ENCODE peak calls at places on chromosome 7, in eight cellular contexts. One of them, this sample, is unnamed.

GRCh38 chr7:87213801-87214200 is 5.7 kb downstream of the TMEM243 start:
- DNase-seq in GM12865: no peak
- DNase-seq in activated CD4-positive, alpha-beta T cell treated with anti-CD3 and anti-CD28 coated beads, Interleukin-2, amount 10 ng/mL, durations not matched to agents 7 days and 5 days: no peak
- DNase-seq in activated naive CD8-positive, alpha-beta T cell treated with anti-CD3 and anti-CD28 coated beads, Interleukin-2, amount 50 U/mL, for 24 hours: no peak
- DNase-seq in stimulated activated naive B cell treated with anti-CD40 and anti-IgM and Interleukin-4, amounts not matched to agents 10 μg/mL and 1 μg/mL and 100 μg/mL, for 72 hours: no peak
- DNase-seq in NCI-H1105 treated with DMSO at 0.1 percent for 48 hours: no peak
- DNase-seq in GM23248: peak
- DNase-seq in stimulated activated CD8-positive, alpha-beta memory T cell treated with anti-CD3 and anti-CD28 coated beads, Interleukin-15, amount 100 ng/mL, for 24 hours: no peak
- DNase-seq in this sample: no peak

GRCh38 chr7:94368371-94368791 is 26.3 kb upstream of the COL1A2 start:
- DNase-seq in GM12865: no peak
- DNase-seq in activated CD4-positive, alpha-beta T cell treated with anti-CD3 and anti-CD28 coated beads, Interleukin-2, amount 10 ng/mL, durations not matched to agents 7 days and 5 days: no peak
- DNase-seq in activated naive CD8-positive, alpha-beta T cell treated with anti-CD3 and anti-CD28 coated beads, Interleukin-2, amount 50 U/mL, for 24 hours: no peak
- DNase-seq in NCI-H1105 treated with DMSO at 0.1 percent for 48 hours: peak
- DNase-seq in stimulated activated CD8-positive, alpha-beta memory T cell treated with anti-CD3 and anti-CD28 coated beads, Interleukin-15, amount 100 ng/mL, for 24 hours: no peak
- DNase-seq in stimulated activated naive B cell treated with anti-CD40 and anti-IgM and Interleukin-4, amounts not matched to agents 10 μg/mL and 1 μg/mL and 100 μg/mL, for 72 hours: no peak
- DNase-seq in GM23248: peak
- DNase-seq in this sample: no peak

GRCh38 chr7:37182011-37182478 is 266.6 kb downstream of the ELMO1 start:
- DNase-seq in GM23248: peak
- DNase-seq in stimulated activated CD8-positive, alpha-beta memory T cell treated with anti-CD3 and anti-CD28 coated beads, Interleukin-15, amount 100 ng/mL, for 24 hours: peak
- DNase-seq in stimulated activated naive B cell treated with anti-CD40 and anti-IgM and Interleukin-4, amounts not matched to agents 10 μg/mL and 1 μg/mL and 100 μg/mL, for 72 hours: peak
- DNase-seq in GM12865: peak
- DNase-seq in NCI-H1105 treated with DMSO at 0.1 percent for 48 hours: peak
- DNase-seq in activated naive CD8-positive, alpha-beta T cell treated with anti-CD3 and anti-CD28 coated beads, Interleukin-2, amount 50 U/mL, for 24 hours: peak
- DNase-seq in activated CD4-positive, alpha-beta T cell treated with anti-CD3 and anti-CD28 coated beads, Interleukin-2, amount 10 ng/mL, durations not matched to agents 7 days and 5 days: peak
- DNase-seq in this sample: peak

GRCh38 chr7:81004098-81004497 is 85.2 kb upstream of the SEMA3C start:
- DNase-seq in GM12865: no peak
- DNase-seq in stimulated activated naive B cell treated with anti-CD40 and anti-IgM and Interleukin-4, amounts not matched to agents 10 μg/mL and 1 μg/mL and 100 μg/mL, for 72 hours: no peak
- DNase-seq in stimulated activated CD8-positive, alpha-beta memory T cell treated with anti-CD3 and anti-CD28 coated beads, Interleukin-15, amount 100 ng/mL, for 24 hours: no peak
- DNase-seq in activated naive CD8-positive, alpha-beta T cell treated with anti-CD3 and anti-CD28 coated beads, Interleukin-2, amount 50 U/mL, for 24 hours: no peak
- DNase-seq in GM23248: peak
- DNase-seq in activated CD4-positive, alpha-beta T cell treated with anti-CD3 and anti-CD28 coated beads, Interleukin-2, amount 10 ng/mL, durations not matched to agents 7 days and 5 days: no peak
- DNase-seq in NCI-H1105 treated with DMSO at 0.1 percent for 48 hours: no peak
- DNase-seq in this sample: no peak

GRCh38 chr7:134827889-134828288 is 48.5 kb downstream of the CALD1 start:
- DNase-seq in GM23248: peak
- DNase-seq in activated naive CD8-positive, alpha-beta T cell treated with anti-CD3 and anti-CD28 coated beads, Interleukin-2, amount 50 U/mL, for 24 hours: no peak
- DNase-seq in activated CD4-positive, alpha-beta T cell treated with anti-CD3 and anti-CD28 coated beads, Interleukin-2, amount 10 ng/mL, durations not matched to agents 7 days and 5 days: no peak
- DNase-seq in stimulated activated naive B cell treated with anti-CD40 and anti-IgM and Interleukin-4, amounts not matched to agents 10 μg/mL and 1 μg/mL and 100 μg/mL, for 72 hours: no peak
- DNase-seq in NCI-H1105 treated with DMSO at 0.1 percent for 48 hours: no peak
- DNase-seq in GM12865: no peak
- DNase-seq in stimulated activated CD8-positive, alpha-beta memory T cell treated with anti-CD3 and anti-CD28 coated beads, Interleukin-15, amount 100 ng/mL, for 24 hours: no peak
- DNase-seq in this sample: no peak

GRCh38 chr7:108310351-108310750 is 145.9 kb downstream of the NRCAM start:
- DNase-seq in GM12865: no peak
- DNase-seq in NCI-H1105 treated with DMSO at 0.1 percent for 48 hours: no peak
- DNase-seq in activated naive CD8-positive, alpha-beta T cell treated with anti-CD3 and anti-CD28 coated beads, Interleukin-2, amount 50 U/mL, for 24 hours: no peak
- DNase-seq in stimulated activated naive B cell treated with anti-CD40 and anti-IgM and Interleukin-4, amounts not matched to agents 10 μg/mL and 1 μg/mL and 100 μg/mL, for 72 hours: no peak
- DNase-seq in activated CD4-positive, alpha-beta T cell treated with anti-CD3 and anti-CD28 coated beads, Interleukin-2, amount 10 ng/mL, durations not matched to agents 7 days and 5 days: no peak
- DNase-seq in stimulated activated CD8-positive, alpha-beta memory T cell treated with anti-CD3 and anti-CD28 coated beads, Interleukin-15, amount 100 ng/mL, for 24 hours: no peak
- DNase-seq in GM23248: peak
- DNase-seq in this sample: no peak

GRCh38 chr7:41710838-41711237 is 7.9 kb upstream of the INHBA start:
- DNase-seq in activated CD4-positive, alpha-beta T cell treated with anti-CD3 and anti-CD28 coated beads, Interleukin-2, amount 10 ng/mL, durations not matched to agents 7 days and 5 days: no peak
- DNase-seq in activated naive CD8-positive, alpha-beta T cell treated with anti-CD3 and anti-CD28 coated beads, Interleukin-2, amount 50 U/mL, for 24 hours: no peak
- DNase-seq in NCI-H1105 treated with DMSO at 0.1 percent for 48 hours: no peak
- DNase-seq in stimulated activated CD8-positive, alpha-beta memory T cell treated with anti-CD3 and anti-CD28 coated beads, Interleukin-15, amount 100 ng/mL, for 24 hours: no peak
- DNase-seq in GM12865: no peak
- DNase-seq in stimulated activated naive B cell treated with anti-CD40 and anti-IgM and Interleukin-4, amounts not matched to agents 10 μg/mL and 1 μg/mL and 100 μg/mL, for 72 hours: no peak
- DNase-seq in GM23248: no peak
- DNase-seq in this sample: no peak

GRCh38 chr7:96786261-96786997 is 76.8 kb upstream of the SEM1 start:
- DNase-seq in activated CD4-positive, alpha-beta T cell treated with anti-CD3 and anti-CD28 coated beads, Interleukin-2, amount 10 ng/mL, durations not matched to agents 7 days and 5 days: no peak
- DNase-seq in NCI-H1105 treated with DMSO at 0.1 percent for 48 hours: peak
- DNase-seq in stimulated activated CD8-positive, alpha-beta memory T cell treated with anti-CD3 and anti-CD28 coated beads, Interleukin-15, amount 100 ng/mL, for 24 hours: no peak
- DNase-seq in activated naive CD8-positive, alpha-beta T cell treated with anti-CD3 and anti-CD28 coated beads, Interleukin-2, amount 50 U/mL, for 24 hours: no peak
- DNase-seq in GM12865: no peak
- DNase-seq in GM23248: no peak
- DNase-seq in stimulated activated naive B cell treated with anti-CD40 and anti-IgM and Interleukin-4, amounts not matched to agents 10 μg/mL and 1 μg/mL and 100 μg/mL, for 72 hours: no peak
- DNase-seq in this sample: no peak

GRCh38 chr7:142549007-142549406 is 200.3 kb upstream of the PRSS1 start:
- DNase-seq in GM23248: peak
- DNase-seq in GM12865: no peak
- DNase-seq in activated CD4-positive, alpha-beta T cell treated with anti-CD3 and anti-CD28 coated beads, Interleukin-2, amount 10 ng/mL, durations not matched to agents 7 days and 5 days: no peak
- DNase-seq in stimulated activated CD8-positive, alpha-beta memory T cell treated with anti-CD3 and anti-CD28 coated beads, Interleukin-15, amount 100 ng/mL, for 24 hours: no peak
- DNase-seq in stimulated activated naive B cell treated with anti-CD40 and anti-IgM and Interleukin-4, amounts not matched to agents 10 μg/mL and 1 μg/mL and 100 μg/mL, for 72 hours: no peak
- DNase-seq in activated naive CD8-positive, alpha-beta T cell treated with anti-CD3 and anti-CD28 coated beads, Interleukin-2, amount 50 U/mL, for 24 hours: no peak
- DNase-seq in NCI-H1105 treated with DMSO at 0.1 percent for 48 hours: no peak
- DNase-seq in this sample: no peak

GRCh38 chr7:135300913-135301765 is 67.5 kb downstream of the STRA8 start:
- DNase-seq in stimulated activated naive B cell treated with anti-CD40 and anti-IgM and Interleukin-4, amounts not matched to agents 10 μg/mL and 1 μg/mL and 100 μg/mL, for 72 hours: no peak
- DNase-seq in GM12865: no peak
- DNase-seq in activated CD4-positive, alpha-beta T cell treated with anti-CD3 and anti-CD28 coated beads, Interleukin-2, amount 10 ng/mL, durations not matched to agents 7 days and 5 days: no peak
- DNase-seq in stimulated activated CD8-positive, alpha-beta memory T cell treated with anti-CD3 and anti-CD28 coated beads, Interleukin-15, amount 100 ng/mL, for 24 hours: no peak
- DNase-seq in GM23248: peak
- DNase-seq in activated naive CD8-positive, alpha-beta T cell treated with anti-CD3 and anti-CD28 coated beads, Interleukin-2, amount 50 U/mL, for 24 hours: no peak
- DNase-seq in NCI-H1105 treated with DMSO at 0.1 percent for 48 hours: no peak
- DNase-seq in this sample: no peak

GRCh38 chr7:13181221-13181620 is 493.8 kb downstream of the ARL4A start:
- DNase-seq in stimulated activated CD8-positive, alpha-beta memory T cell treated with anti-CD3 and anti-CD28 coated beads, Interleukin-15, amount 100 ng/mL, for 24 hours: no peak
- DNase-seq in GM12865: no peak
- DNase-seq in NCI-H1105 treated with DMSO at 0.1 percent for 48 hours: peak
- DNase-seq in activated naive CD8-positive, alpha-beta T cell treated with anti-CD3 and anti-CD28 coated beads, Interleukin-2, amount 50 U/mL, for 24 hours: no peak
- DNase-seq in GM23248: no peak
- DNase-seq in activated CD4-positive, alpha-beta T cell treated with anti-CD3 and anti-CD28 coated beads, Interleukin-2, amount 10 ng/mL, durations not matched to agents 7 days and 5 days: no peak
- DNase-seq in stimulated activated naive B cell treated with anti-CD40 and anti-IgM and Interleukin-4, amounts not matched to agents 10 μg/mL and 1 μg/mL and 100 μg/mL, for 72 hours: no peak
- DNase-seq in this sample: no peak

GRCh38 chr7:41993173-41993867 is 243.7 kb downstream of the GLI3 start:
- DNase-seq in stimulated activated naive B cell treated with anti-CD40 and anti-IgM and Interleukin-4, amounts not matched to agents 10 μg/mL and 1 μg/mL and 100 μg/mL, for 72 hours: no peak
- DNase-seq in GM12865: no peak
- DNase-seq in activated CD4-positive, alpha-beta T cell treated with anti-CD3 and anti-CD28 coated beads, Interleukin-2, amount 10 ng/mL, durations not matched to agents 7 days and 5 days: no peak
- DNase-seq in activated naive CD8-positive, alpha-beta T cell treated with anti-CD3 and anti-CD28 coated beads, Interleukin-2, amount 50 U/mL, for 24 hours: no peak
- DNase-seq in GM23248: peak
- DNase-seq in NCI-H1105 treated with DMSO at 0.1 percent for 48 hours: no peak
- DNase-seq in stimulated activated CD8-positive, alpha-beta memory T cell treated with anti-CD3 and anti-CD28 coated beads, Interleukin-15, amount 100 ng/mL, for 24 hours: no peak
- DNase-seq in this sample: no peak

GRCh38 chr7:69246758-69247157 is 351.5 kb upstream of the AUTS2 start:
- DNase-seq in GM12865: no peak
- DNase-seq in GM23248: peak
- DNase-seq in activated naive CD8-positive, alpha-beta T cell treated with anti-CD3 and anti-CD28 coated beads, Interleukin-2, amount 50 U/mL, for 24 hours: no peak
- DNase-seq in stimulated activated naive B cell treated with anti-CD40 and anti-IgM and Interleukin-4, amounts not matched to agents 10 μg/mL and 1 μg/mL and 100 μg/mL, for 72 hours: no peak
- DNase-seq in activated CD4-positive, alpha-beta T cell treated with anti-CD3 and anti-CD28 coated beads, Interleukin-2, amount 10 ng/mL, durations not matched to agents 7 days and 5 days: no peak
- DNase-seq in NCI-H1105 treated with DMSO at 0.1 percent for 48 hours: no peak
- DNase-seq in stimulated activated CD8-positive, alpha-beta memory T cell treated with anti-CD3 and anti-CD28 coated beads, Interleukin-15, amount 100 ng/mL, for 24 hours: no peak
- DNase-seq in this sample: no peak

GRCh38 chr7:32586291-32587221 is 91.3 kb downstream of the AVL9 start:
- DNase-seq in activated CD4-positive, alpha-beta T cell treated with anti-CD3 and anti-CD28 coated beads, Interleukin-2, amount 10 ng/mL, durations not matched to agents 7 days and 5 days: no peak
- DNase-seq in NCI-H1105 treated with DMSO at 0.1 percent for 48 hours: no peak
- DNase-seq in GM12865: no peak
- DNase-seq in activated naive CD8-positive, alpha-beta T cell treated with anti-CD3 and anti-CD28 coated beads, Interleukin-2, amount 50 U/mL, for 24 hours: no peak
- DNase-seq in stimulated activated CD8-positive, alpha-beta memory T cell treated with anti-CD3 and anti-CD28 coated beads, Interleukin-15, amount 100 ng/mL, for 24 hours: no peak
- DNase-seq in stimulated activated naive B cell treated with anti-CD40 and anti-IgM and Interleukin-4, amounts not matched to agents 10 μg/mL and 1 μg/mL and 100 μg/mL, for 72 hours: no peak
- DNase-seq in GM23248: peak
- DNase-seq in this sample: no peak